ENCODE peak calls at places on chromosomes 5 and 9, in nine cellular contexts. N, C, P, T, M, V, E, U and K are unnamed samples.

GRCh38 chr5:139181835-139182452 is 16.2 kb downstream of the SIL1 start:
- DNase-seq in N (no peak), C (peak; percentile 66), P (no peak), T (no peak), M (peak; percentile 20), V (no peak), E (no peak), U (peak; percentile 45), K (no peak)

GRCh38 chr5:9105851-9106250 is 440.0 kb downstream of the SEMA5A start:
- DNase-seq in N (no peak), C (peak; percentile 55), P (no peak), T (no peak), M (no peak), V (no peak), E (no peak), U (no peak), K (no peak)

GRCh38 chr9:35793461-35793860 is 2.1 kb downstream of the NPR2 start:
- DNase-seq in N (no peak), C (no peak), P (no peak), T (no peak), M (no peak), V (no peak), E (no peak), U (no peak), K (no peak)

GRCh38 chr5:133873936-133874585 is 94.4 kb downstream of the C5orf15 start:
- DNase-seq in N (peak; percentile 57), C (peak; percentile 29), P (no peak), T (no peak), M (no peak), V (no peak), E (no peak), U (no peak), K (no peak)

GRCh38 chr9:132042324-132042723 is 37.3 kb downstream of the MED27 start:
- DNase-seq in N (no peak), C (peak; percentile 99), P (peak; percentile 95), T (no peak), M (peak; percentile 15), V (peak; percentile 86), E (no peak), U (peak; percentile 64), K (no peak)

GRCh38 chr9:110029422-110029814 is 178.5 kb downstream of the C9orf152 start:
- DNase-seq in N (no peak), C (peak; percentile 85), P (peak; percentile 89), T (no peak), M (no peak), V (peak; percentile 54), E (no peak), U (no peak), K (no peak)

GRCh38 chr9:87250205-87250604 is 247.5 kb upstream of the DAPK1 start:
- DNase-seq in N (no peak), C (no peak), P (no peak), T (no peak), M (no peak), V (no peak), E (no peak), U (no peak), K (no peak)

GRCh38 chr5:171484460-171484899 is 65.0 kb downstream of the FGF18 start:
- DNase-seq in N (peak; percentile 66), C (no peak), P (no peak), T (no peak), M (peak; percentile 56), V (no peak), E (no peak), U (peak; percentile 48), K (no peak)

GRCh38 chr5:157383151-157383810 is 76.7 kb upstream of the NIPAL4 start:
- DNase-seq in N (no peak), C (peak; percentile 31), P (no peak), T (no peak), M (no peak), V (no peak), E (no peak), U (no peak), K (no peak)

GRCh38 chr9:131757549-131757948 is 17.7 kb upstream of the RAPGEF1 start:
- DNase-seq in N (no peak), C (no peak), P (no peak), T (no peak), M (no peak), V (no peak), E (no peak), U (no peak), K (no peak)